ENCODE peak calls at places on chromosome 11, in four cellular contexts. One of them, this sample, is unnamed.

GRCh38 chr11:1129143-1129665 is 28.5 kb upstream of the MUC5AC start:
- DNase-seq in lower lobe of right lung: no peak
- DNase-seq in fibroblast of lung: no peak
- DNase-seq in fibroblast of mammary gland: no peak
- DNase-seq in this sample: no peak

GRCh38 chr11:82898242-82898641 is 2.0 kb downstream of the PRCP start:
- DNase-seq in fibroblast of lung: no peak
- DNase-seq in fibroblast of mammary gland: no peak
- DNase-seq in lower lobe of right lung: no peak
- DNase-seq in this sample: no peak

GRCh38 chr11:14258177-14258935 is 100.6 kb downstream of the RRAS2 start:
- DNase-seq in lower lobe of right lung: no peak
- DNase-seq in fibroblast of lung: peak; percentile 87
- DNase-seq in fibroblast of mammary gland: peak; percentile 88
- DNase-seq in this sample: peak; percentile 25

GRCh38 chr11:93986716-93987115 is 34.4 kb upstream of the HEPHL1 start:
- DNase-seq in fibroblast of lung: peak; percentile 18
- DNase-seq in fibroblast of mammary gland: peak; percentile 41
- DNase-seq in lower lobe of right lung: peak; percentile 46
- DNase-seq in this sample: no peak

GRCh38 chr11:44143987-44144909 is 48.8 kb downstream of the EXT2 start:
- DNase-seq in fibroblast of mammary gland: no peak
- DNase-seq in lower lobe of right lung: no peak
- DNase-seq in fibroblast of lung: no peak
- DNase-seq in this sample: peak; percentile 26

GRCh38 chr11:115695677-115696451 is 191.6 kb upstream of the CADM1 start:
- DNase-seq in lower lobe of right lung: no peak
- DNase-seq in fibroblast of lung: no peak
- DNase-seq in fibroblast of mammary gland: no peak
- DNase-seq in this sample: no peak

GRCh38 chr11:23423119-23423518 is 562.8 kb upstream of the CCDC179 start:
- DNase-seq in fibroblast of mammary gland: no peak
- DNase-seq in lower lobe of right lung: no peak
- DNase-seq in fibroblast of lung: peak; percentile 36
- DNase-seq in this sample: no peak

GRCh38 chr11:124075841-124076571 is 34.9 kb upstream of the OR10G7 start:
- DNase-seq in lower lobe of right lung: peak; percentile 56
- DNase-seq in fibroblast of lung: no peak
- DNase-seq in fibroblast of mammary gland: no peak
- DNase-seq in this sample: peak; percentile 14

DNA sequence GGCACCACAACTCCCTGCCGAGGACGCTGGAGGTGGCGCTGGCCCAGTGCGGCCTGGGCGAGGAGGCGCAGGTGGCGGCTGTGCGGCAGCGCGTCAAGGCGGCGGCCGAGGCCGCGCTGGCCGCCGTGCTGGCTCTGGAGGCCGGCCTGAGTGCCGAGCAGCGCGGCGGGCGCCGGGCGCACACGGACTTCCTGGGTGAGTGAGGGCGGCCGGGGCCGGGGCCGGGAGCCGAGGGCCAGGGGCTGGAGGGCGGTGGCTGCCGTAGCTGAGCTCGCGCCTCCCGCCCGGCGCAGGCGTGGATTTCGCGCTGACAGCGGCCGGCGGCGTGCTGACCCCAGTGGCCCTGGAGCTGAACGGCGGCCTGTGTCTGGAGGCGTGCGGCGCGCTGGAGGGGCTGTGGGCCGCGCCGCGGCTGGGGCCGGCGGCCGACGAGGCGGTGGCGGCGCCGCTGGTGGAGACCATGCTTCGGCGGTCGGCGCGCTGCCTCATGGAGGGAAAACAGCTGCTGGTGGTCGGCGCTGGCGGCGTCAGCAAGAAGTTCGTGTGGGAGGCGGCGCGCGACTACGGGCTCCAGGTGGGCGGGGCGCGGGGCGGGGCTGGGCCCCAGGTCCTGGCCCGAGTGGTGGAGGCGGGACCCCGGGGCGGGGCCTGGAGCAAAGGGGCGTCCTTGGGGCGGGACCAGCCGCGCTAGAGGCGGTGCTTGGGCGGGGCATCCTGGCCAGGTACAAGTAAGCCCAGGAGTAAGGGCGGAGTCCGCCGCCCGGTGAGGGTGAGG is 5.4 kb downstream of the CARNS1 start:
- DNase-seq in lower lobe of right lung: peak; percentile 98
- DNase-seq in fibroblast of lung: peak; percentile 82
- DNase-seq in fibroblast of mammary gland: peak; percentile 74
- DNase-seq in this sample: peak; percentile 92
- TF ChIP-seq CTCF in lower lobe of right lung: no peak
- TF ChIP-seq CTCF in fibroblast of lung: no peak
- TF ChIP-seq CTCF in fibroblast of mammary gland: no peak
- TF ChIP-seq CTCF in this sample: no peak

GRCh38 chr11:68312117-68312779 is at the start of gene LRP5:
- DNase-seq in fibroblast of mammary gland: no peak
- DNase-seq in fibroblast of lung: no peak
- DNase-seq in lower lobe of right lung: no peak
- DNase-seq in this sample: no peak
- TF ChIP-seq CTCF in fibroblast of mammary gland: no peak
- TF ChIP-seq CTCF in fibroblast of lung: no peak
- TF ChIP-seq CTCF in lower lobe of right lung: no peak
- TF ChIP-seq CTCF in this sample: no peak

GRCh38 chr11:96056581-96056980 is 132.7 kb upstream of the MTMR2 start:
- DNase-seq in lower lobe of right lung: no peak
- DNase-seq in fibroblast of mammary gland: no peak
- DNase-seq in fibroblast of lung: no peak
- DNase-seq in this sample: no peak

GRCh38 chr11:96052921-96053631 is 129.2 kb upstream of the MTMR2 start:
- DNase-seq in fibroblast of mammary gland: no peak
- DNase-seq in lower lobe of right lung: no peak
- DNase-seq in fibroblast of lung: peak; percentile 71
- DNase-seq in this sample: no peak

GRCh38 chr11:96055706-96056387 is 131.9 kb upstream of the MTMR2 start:
- DNase-seq in fibroblast of lung: peak; percentile 51
- DNase-seq in fibroblast of mammary gland: peak; percentile 72
- DNase-seq in lower lobe of right lung: no peak
- DNase-seq in this sample: no peak

GRCh38 chr11:96051820-96052219 is 127.9 kb upstream of the MTMR2 start:
- DNase-seq in fibroblast of lung: no peak
- DNase-seq in lower lobe of right lung: no peak
- DNase-seq in fibroblast of mammary gland: no peak
- DNase-seq in this sample: no peak

DNA sequence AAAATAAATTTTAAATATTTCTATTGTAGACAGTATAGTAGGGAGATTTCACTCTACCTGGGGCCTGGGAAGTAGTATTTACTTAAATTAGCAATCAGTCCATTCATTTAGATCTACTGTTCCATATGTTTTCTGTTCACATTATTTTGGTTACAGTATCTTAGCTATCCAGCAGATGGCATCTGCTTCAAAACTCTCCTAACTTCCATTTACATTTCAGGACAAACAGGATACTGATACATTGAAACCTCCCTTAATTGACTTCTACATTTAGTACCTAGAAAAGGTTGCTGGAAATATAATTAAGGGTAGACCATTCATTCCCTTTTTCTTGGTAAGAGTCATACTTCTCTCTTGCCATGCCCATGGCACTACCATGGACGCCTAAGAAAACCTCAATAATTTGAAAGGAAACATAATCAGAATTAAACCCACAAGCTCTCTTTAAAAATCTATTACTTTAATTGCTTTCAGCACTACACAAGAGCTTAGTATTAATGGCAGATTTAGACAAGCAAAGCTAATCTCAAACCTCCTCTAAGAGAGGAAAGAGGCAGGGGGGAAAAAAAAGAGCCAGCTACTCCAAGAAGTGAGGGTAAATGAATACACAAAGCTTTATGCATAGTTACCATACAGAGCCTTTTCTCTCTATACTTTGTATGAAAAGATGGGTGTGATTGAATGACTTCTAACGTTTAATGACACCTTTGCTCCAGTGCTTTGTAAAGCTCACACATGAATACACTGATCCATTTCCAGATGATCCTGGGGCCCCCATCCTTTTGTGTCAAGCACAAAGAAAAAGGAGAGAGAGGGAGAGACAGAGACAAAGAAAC is 131.2 kb upstream of the MTMR2 start:
- DNase-seq in fibroblast of lung: peak; percentile 74
- DNase-seq in fibroblast of mammary gland: peak; percentile 68
- DNase-seq in lower lobe of right lung: no peak
- DNase-seq in this sample: peak; percentile 71
- TF ChIP-seq CTCF in fibroblast of lung: peak; percentile 47
- TF ChIP-seq CTCF in fibroblast of mammary gland: peak; percentile 75
- TF ChIP-seq CTCF in lower lobe of right lung: peak; percentile 55
- TF ChIP-seq CTCF in this sample: peak; percentile 37

DNA sequence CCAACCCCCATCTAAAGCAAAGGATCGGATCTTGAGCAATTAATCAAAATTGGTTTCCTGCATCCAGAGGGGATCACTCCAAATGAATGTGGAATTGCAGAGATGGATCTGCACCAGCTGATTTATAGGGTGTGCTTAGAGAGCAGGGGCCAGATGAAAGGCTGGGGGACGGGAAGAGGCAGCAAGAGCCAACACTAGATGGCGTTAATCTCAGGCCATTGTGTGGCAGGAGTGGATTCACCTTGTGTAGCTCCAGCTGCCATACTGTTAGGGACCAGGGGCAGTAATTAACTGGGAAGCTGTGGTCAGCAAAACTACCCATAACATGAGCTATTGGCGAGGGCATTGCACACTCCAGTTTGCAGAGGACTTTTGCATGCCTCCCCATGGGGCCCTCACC is 35.6 kb downstream of the SERPINH1 start:
- DNase-seq in fibroblast of lung: no peak
- DNase-seq in fibroblast of mammary gland: peak; percentile 38
- DNase-seq in lower lobe of right lung: no peak
- DNase-seq in this sample: peak; percentile 41
- TF ChIP-seq CTCF in fibroblast of lung: peak; percentile 15
- TF ChIP-seq CTCF in fibroblast of mammary gland: peak; percentile 67
- TF ChIP-seq CTCF in lower lobe of right lung: peak; percentile 25
- TF ChIP-seq CTCF in this sample: peak; percentile 71

DNA sequence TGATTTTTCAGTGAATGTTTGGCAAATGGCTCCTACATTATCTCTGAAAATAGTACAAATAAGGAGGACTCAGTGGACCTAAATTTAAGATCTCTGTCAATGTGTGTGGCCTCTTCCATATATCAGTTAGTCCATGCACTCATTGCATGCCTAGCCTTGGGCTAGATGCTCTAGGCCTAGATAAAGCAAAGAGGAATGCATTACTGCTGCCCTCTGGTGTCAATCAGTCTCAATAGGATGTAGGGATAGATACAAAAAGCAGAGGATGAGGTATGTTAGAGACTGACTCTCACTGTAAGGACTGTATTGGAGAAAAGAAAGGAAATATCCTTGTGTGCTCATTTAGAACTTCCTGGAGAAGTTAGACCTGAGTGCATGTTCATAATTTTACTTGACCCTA is 42.0 kb downstream of the MS4A2 start:
- DNase-seq in fibroblast of lung: no peak
- DNase-seq in lower lobe of right lung: no peak
- DNase-seq in fibroblast of mammary gland: peak; percentile 1
- DNase-seq in this sample: peak; percentile 86
- TF ChIP-seq CTCF in fibroblast of lung: no peak
- TF ChIP-seq CTCF in lower lobe of right lung: peak; percentile 28
- TF ChIP-seq CTCF in fibroblast of mammary gland: peak; percentile 5
- TF ChIP-seq CTCF in this sample: peak; percentile 24

DNA sequence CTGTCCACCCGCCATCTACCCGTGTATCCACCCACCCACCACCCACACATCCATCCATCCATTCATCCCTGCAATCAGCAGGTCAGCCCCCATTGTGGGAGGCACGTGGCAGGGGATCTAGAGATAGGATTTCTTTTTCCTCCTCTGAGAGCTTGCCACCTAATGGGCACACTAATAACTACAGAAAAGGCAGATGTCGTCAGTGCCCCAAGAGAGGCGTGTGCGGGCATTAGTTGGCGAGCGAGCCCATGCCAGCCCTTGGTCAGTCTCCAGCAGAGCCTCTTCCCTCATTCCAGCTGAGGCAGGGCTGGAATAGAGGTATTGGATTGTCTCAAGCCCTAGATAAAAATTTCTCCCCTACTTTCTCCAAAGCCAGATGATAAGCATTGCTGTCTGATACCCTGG is 9.7 kb downstream of the USP2 start:
- DNase-seq in fibroblast of mammary gland: no peak
- DNase-seq in lower lobe of right lung: no peak
- DNase-seq in fibroblast of lung: no peak
- DNase-seq in this sample: peak; percentile 50
- TF ChIP-seq CTCF in fibroblast of mammary gland: no peak
- TF ChIP-seq CTCF in lower lobe of right lung: no peak
- TF ChIP-seq CTCF in fibroblast of lung: no peak
- TF ChIP-seq CTCF in this sample: no peak

GRCh38 chr11:128047026-128047425 is 540.3 kb downstream of the ETS1 start:
- DNase-seq in fibroblast of mammary gland: no peak
- DNase-seq in lower lobe of right lung: no peak
- DNase-seq in fibroblast of lung: no peak
- DNase-seq in this sample: peak; percentile 69
- TF ChIP-seq CTCF in fibroblast of mammary gland: no peak
- TF ChIP-seq CTCF in lower lobe of right lung: no peak
- TF ChIP-seq CTCF in fibroblast of lung: no peak
- TF ChIP-seq CTCF in this sample: no peak

This sample was measured in endothelial cell of umbilical vein.